ENCODE peak calls at places on chromosomes 7 and 10, in four cellular contexts. V, F, C and H are unnamed samples.

GRCh38 chr7:93461350-93461749 is 113.2 kb downstream of the CALCR start:
- DNase-seq in V (peak), F (no peak), C (no peak), H (no peak)

GRCh38 chr7:99624487-99624886 is 7.7 kb downstream of the ZSCAN25 start:
- DNase-seq in V (no peak), F (no peak), C (no peak), H (no peak)

GRCh38 chr7:41870017-41870416 is 167.1 kb upstream of the INHBA start:
- DNase-seq in V (no peak), F (no peak), C (no peak), H (no peak)

GRCh38 chr10:49207113-49207512 is 18.9 kb upstream of the TMEM273 start:
- DNase-seq in V (no peak), F (no peak), C (no peak), H (no peak)

GRCh38 chr7:26944486-26944885 is 80.1 kb upstream of the SKAP2 start:
- DNase-seq in V (no peak), F (no peak), C (no peak), H (no peak)

GRCh38 chr10:84540617-84541288 is 212.4 kb downstream of the CCSER2 start:
- DNase-seq in V (no peak), F (no peak), C (peak), H (peak)

GRCh38 chr10:122346326-122346950 is 28.1 kb upstream of the PLEKHA1 start:
- DNase-seq in V (no peak), F (no peak), C (no peak), H (no peak)

GRCh38 chr7:158724658-158725505 is 20.3 kb upstream of the NCAPG2 start:
- DNase-seq in V (no peak), F (no peak), C (no peak), H (no peak)

GRCh38 chr10:58266826-58267712 is 625 bp downstream of the IPMK start:
- DNase-seq in V (no peak), F (no peak), C (peak), H (no peak)